ENCODE peak calls at places on chromosomes 11 and 22, in nine cellular contexts. D, A, O, Y, E, B, X, U and N are unnamed samples.

GRCh38 chr11:629237-629583 is 2.2 kb upstream of the SCT start:
- DNase-seq in A (no peak), U (no peak), X (no peak), O (peak; percentile 75), E (no peak), D (no peak), B (no peak), Y (no peak), N (no peak)

GRCh38 chr22:20010307-20011122 is 6.1 kb downstream of the ARVCF start:
- DNase-seq in D (no peak), A (no peak), U (no peak), B (no peak), O (no peak), X (no peak), E (peak; percentile 22), Y (no peak), N (no peak)

GRCh38 chr11:82771781-82772180 is 38.1 kb upstream of the FAM181B start:
- DNase-seq in B (no peak), E (no peak), X (no peak), U (no peak), Y (no peak), D (no peak), A (no peak), O (no peak), N (no peak)

GRCh38 chr11:118902336-118903203 is 18.9 kb downstream of the CXCR5 start:
- DNase-seq in B (no peak), Y (no peak), E (no peak), D (no peak), U (no peak), X (no peak), O (no peak), A (peak; percentile 62), N (no peak)

GRCh38 chr11:9815486-9816136 is 151.7 kb downstream of the SWAP70 start:
- DNase-seq in D (peak; percentile 50), E (no peak), B (peak; percentile 52), A (no peak), Y (no peak), X (peak; percentile 81), U (no peak), O (no peak), N (peak; percentile 67)

GRCh38 chr22:43827926-43828710 is 16.0 kb upstream of the EFCAB6 start:
- DNase-seq in D (no peak), U (no peak), A (no peak), B (no peak), X (no peak), E (no peak), O (no peak), Y (no peak), N (no peak)

GRCh38 chr22:46367707-46368191 is 32.2 kb downstream of the TRMU start:
- DNase-seq in U (peak; percentile 87), B (no peak), X (peak; percentile 64), Y (no peak), D (peak; percentile 58), E (peak; percentile 74), O (peak; percentile 93), A (peak; percentile 89), N (peak; percentile 62)

GRCh38 chr11:1792461-1792860 is 28.7 kb upstream of the CTSD start:
- DNase-seq in Y (no peak), O (no peak), B (no peak), E (no peak), D (no peak), A (no peak), X (no peak), U (no peak), N (no peak)

GRCh38 chr22:22092974-22093373 is 110.4 kb upstream of the TOP3B start:
- DNase-seq in A (no peak), Y (no peak), U (no peak), X (no peak), E (no peak), O (no peak), D (no peak), B (no peak), N (no peak)

GRCh38 chr11:69317401-69318092 is 23.6 kb downstream of the MYEOV start:
- DNase-seq in O (no peak), A (no peak), Y (no peak), U (no peak), D (peak; percentile 60), E (no peak), X (peak; percentile 31), B (no peak), N (peak; percentile 48)

GRCh38 chr11:95498731-95499396 is 267.9 kb upstream of the SESN3 start:
- DNase-seq in D (no peak), U (no peak), E (no peak), X (no peak), A (no peak), Y (no peak), B (no peak), O (no peak), N (no peak)

GRCh38 chr22:45198463-45198795 is 34.7 kb downstream of the NUP50 start:
- DNase-seq in E (no peak), Y (no peak), X (no peak), U (no peak), A (no peak), D (no peak), B (no peak), O (peak; percentile 12), N (no peak)

GRCh38 chr22:17120281-17120680 is 879 bp downstream of the TMEM121B start:
- DNase-seq in O (peak; percentile 86), E (no peak), D (peak; percentile 53), Y (no peak), A (peak; percentile 78), B (no peak), X (peak; percentile 50), U (peak; percentile 34), N (peak; percentile 54)

GRCh38 chr11:109697140-109697843 is 275.3 kb downstream of the C11orf87 start:
- DNase-seq in D (peak; percentile 73), U (no peak), A (peak; percentile 57), Y (no peak), B (no peak), O (peak; percentile 21), E (no peak), X (peak; percentile 83), N (peak; percentile 76)

GRCh38 chr11:69744435-69744834 is 30.7 kb downstream of the FGF4 start:
- DNase-seq in D (peak; percentile 69), B (no peak), A (no peak), O (no peak), X (peak; percentile 81), E (no peak), Y (no peak), U (no peak), N (peak; percentile 86)

GRCh38 chr11:114154271-114155047 is 94.9 kb downstream of the ZBTB16 start:
- DNase-seq in B (peak; percentile 89), E (no peak), X (peak; percentile 95), D (peak; percentile 99), O (no peak), A (no peak), U (no peak), Y (peak; percentile 82), N (peak; percentile 97)

GRCh38 chr22:30806391-30806861 is 111.8 kb downstream of the OSBP2 start:
- DNase-seq in U (no peak), B (no peak), X (peak; percentile 52), Y (no peak), A (no peak), E (no peak), O (no peak), D (peak; percentile 53), N (peak; percentile 51)

GRCh38 chr11:108693852-108694251 is 29.0 kb downstream of the DDX10 start:
- DNase-seq in D (peak; percentile 56), A (no peak), B (no peak), X (peak; percentile 56), E (no peak), U (no peak), O (no peak), Y (no peak), N (peak; percentile 45)

GRCh38 chr11:98711011-98711410 is 309.7 kb upstream of the CNTN5 start:
- DNase-seq in E (no peak), X (peak; percentile 13), A (no peak), U (no peak), D (peak; percentile 63), O (no peak), Y (no peak), B (no peak), N (peak; percentile 80)

GRCh38 chr11:102421262-102421661 is 31.3 kb downstream of the TMEM123 start:
- DNase-seq in O (no peak), B (no peak), A (no peak), E (no peak), D (no peak), X (no peak), Y (no peak), U (no peak), N (no peak)

GRCh38 chr11:104120493-104121200 is 43.3 kb downstream of the PDGFD start:
- DNase-seq in O (no peak), A (no peak), U (no peak), B (no peak), D (no peak), E (no peak), Y (no peak), X (no peak), N (no peak)

DNA sequence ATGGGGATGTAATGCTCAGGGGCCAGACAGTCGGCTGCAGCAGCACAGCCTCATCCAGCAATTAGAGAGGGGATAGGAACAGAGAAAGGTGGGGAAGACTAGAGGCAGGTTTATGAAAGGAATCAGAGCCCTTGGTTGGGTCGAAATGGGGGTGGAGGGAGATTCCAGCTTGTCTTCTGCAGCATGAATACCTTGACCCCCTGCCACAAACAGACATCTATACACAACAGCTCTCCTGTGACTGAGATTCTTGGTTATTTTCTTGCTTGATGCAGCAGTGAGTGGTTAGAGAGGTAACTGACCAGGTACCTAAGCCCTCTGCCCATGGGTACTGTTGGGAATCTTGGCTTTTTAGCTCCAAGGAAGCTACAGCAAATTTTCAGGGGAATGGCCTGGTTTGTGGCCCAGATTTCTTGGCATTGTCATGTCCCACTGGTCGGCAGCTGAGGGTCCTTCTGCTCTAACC is at the start of gene TRIM49D1:
- DNase-seq in A (no peak), D (no peak), O (no peak), U (no peak), B (no peak), E (no peak), X (no peak), Y (no peak), N (no peak)
- TF ChIP-seq CTCF in A (no peak), D (no peak), O (no peak), U (no peak), B (no peak), E (no peak), X (no peak), Y (no peak), N (no peak)

GRCh38 chr11:74570266-74571061 is 21.9 kb upstream of the POLD3 start:
- DNase-seq in O (peak; percentile 67), E (no peak), B (peak; percentile 23), D (peak; percentile 78), Y (peak; percentile 29), A (no peak), X (peak; percentile 80), U (peak; percentile 66), N (peak; percentile 77)
- TF ChIP-seq CTCF in O (peak; percentile 45), E (peak; percentile 28), B (no peak), D (peak; percentile 82), Y (peak; percentile 51), A (peak; percentile 77), X (peak; percentile 83), U (peak; percentile 56), N (peak; percentile 79)

GRCh38 chr22:28950567-28951411 is 67.4 kb downstream of the ZNRF3 start:
- DNase-seq in Y (no peak), E (no peak), X (no peak), B (no peak), A (no peak), U (no peak), O (no peak), D (no peak), N (no peak)
- TF ChIP-seq CTCF in Y (no peak), E (no peak), X (peak; percentile 3), B (no peak), A (no peak), U (no peak), O (no peak), D (no peak), N (no peak)

GRCh38 chr11:64577202-64577601 is 13.8 kb upstream of the SLC22A12 start:
- DNase-seq in O (no peak), X (no peak), D (no peak), A (no peak), E (no peak), U (no peak), B (no peak), Y (no peak), N (no peak)
- TF ChIP-seq CTCF in O (no peak), X (no peak), D (no peak), A (no peak), E (no peak), U (no peak), B (no peak), Y (no peak), N (no peak)